ENCODE peak calls at places on chromosome 10, in seven cellular contexts. M is right lobe of liver, G is cardiac muscle cell, Y is lower lobe of right lung, N is pancreas, V is fibroblast of lung, P is MM.1S. S is an unnamed sample.

GRCh38 chr10:131949041-131949862 is 32.5 kb downstream of the BNIP3 start:
- DNase-seq in M (no peak), G (peak), Y (no peak), N (peak), V (no peak), P (no peak), S (no peak)

GRCh38 chr10:47402681-47403301 is 18.7 kb upstream of the ZNF488 start:
- DNase-seq in M (no peak), G (peak), Y (peak), N (no peak), V (peak), P (no peak), S (no peak)

GRCh38 chr10:111142082-111142481 is 65.3 kb downstream of the ADRA2A start:
- DNase-seq in M (no peak), G (no peak), Y (no peak), N (no peak), V (no peak), P (no peak), S (no peak)

GRCh38 chr10:109956454-109957091 is 33.3 kb upstream of the XPNPEP1 start:
- DNase-seq in M (no peak), G (peak), Y (no peak), N (peak), V (peak), P (peak), S (peak)

GRCh38 chr10:114309111-114309651 is 70.1 kb downstream of the VWA2 start:
- DNase-seq in M (no peak), G (peak), Y (no peak), N (no peak), V (peak), P (no peak), S (no peak)

GRCh38 chr10:119517235-119518141 is 25.0 kb downstream of the RGS10 start:
- DNase-seq in M (peak), G (peak), Y (peak), N (no peak), V (peak), P (no peak), S (no peak)

GRCh38 chr10:18205098-18205834 is 65.0 kb downstream of the CACNB2 start:
- DNase-seq in M (no peak), G (no peak), Y (no peak), N (no peak), V (peak), P (no peak), S (no peak)

GRCh38 chr10:43225787-43226153 is 41.1 kb downstream of the RASGEF1A start:
- DNase-seq in M (peak), G (no peak), Y (peak), N (no peak), V (no peak), P (no peak), S (no peak)

GRCh38 chr10:819326-819725 is 112.2 kb downstream of the LARP4B start:
- DNase-seq in M (no peak), G (peak), Y (no peak), N (no peak), V (peak), P (no peak), S (no peak)

GRCh38 chr10:45627412-45628048 is 45.0 kb downstream of the ZFAND4 start:
- DNase-seq in M (peak), G (peak), Y (no peak), N (peak), V (no peak), P (no peak), S (no peak)

GRCh38 chr10:129772472-129773358 is 191.4 kb downstream of the EBF3 start:
- DNase-seq in M (peak), G (no peak), Y (peak), N (no peak), V (no peak), P (no peak), S (no peak)

GRCh38 chr10:6399241-6399701 is 180.8 kb downstream of the PRKCQ start:
- DNase-seq in M (peak), G (no peak), Y (no peak), N (no peak), V (peak), P (no peak), S (no peak)

GRCh38 chr10:76430330-76430729 is 998.9 kb downstream of the LRMDA start:
- DNase-seq in M (no peak), G (no peak), Y (no peak), N (no peak), V (peak), P (no peak), S (no peak)

GRCh38 chr10:116316533-116316932 is 7.7 kb upstream of the CCDC172 start:
- DNase-seq in M (no peak), G (no peak), Y (no peak), N (no peak), V (peak), P (peak), S (no peak)

GRCh38 chr10:72830625-72831024 is 62.9 kb upstream of the OIT3 start:
- DNase-seq in M (no peak), G (no peak), Y (no peak), N (no peak), V (no peak), P (no peak), S (no peak)

GRCh38 chr10:93703066-93703465 is 674 bp upstream of the FRA10AC1 start:
- DNase-seq in M (no peak), G (peak), Y (no peak), N (no peak), V (peak), P (no peak), S (no peak)

GRCh38 chr10:103069453-103070331 is 123.4 kb downstream of the NT5C2 start:
- DNase-seq in M (peak), G (peak), Y (peak), N (peak), V (peak), P (peak), S (peak)

GRCh38 chr10:28253174-28253783 is 49.6 kb downstream of the MPP7 start:
- DNase-seq in M (no peak), G (no peak), Y (no peak), N (no peak), V (peak), P (no peak), S (no peak)

GRCh38 chr10:14382022-14382421 is 51.3 kb upstream of the FRMD4A start:
- DNase-seq in M (no peak), G (no peak), Y (no peak), N (no peak), V (peak), P (peak), S (peak)

GRCh38 chr10:6579904-6580278 is at the start of gene PRKCQ:
- DNase-seq in M (peak), G (peak), Y (peak), N (no peak), V (peak), P (no peak), S (no peak)

GRCh38 chr10:91974960-91975359 is 51.4 kb downstream of the BTAF1 start:
- DNase-seq in M (no peak), G (peak), Y (no peak), N (no peak), V (peak), P (no peak), S (no peak)

GRCh38 chr10:128481152-128481551 is 354.9 kb upstream of the MKI67 start:
- DNase-seq in M (no peak), G (no peak), Y (peak), N (no peak), V (no peak), P (no peak), S (no peak)

GRCh38 chr10:58998924-58999713 is 177.3 kb upstream of the PHYHIPL start:
- DNase-seq in M (peak), G (peak), Y (no peak), N (peak), V (peak), P (no peak), S (no peak)

GRCh38 chr10:68598978-68599753 is 39.0 kb downstream of the TET1 start:
- DNase-seq in M (no peak), G (peak), Y (no peak), N (peak), V (peak), P (no peak), S (no peak)

GRCh38 chr10:30542001-30542861 is 87.3 kb downstream of the LYZL2 start:
- DNase-seq in M (no peak), G (peak), Y (no peak), N (no peak), V (no peak), P (no peak), S (no peak)

GRCh38 chr10:98217793-98218192 is 50.2 kb downstream of the LOXL4 start:
- DNase-seq in M (no peak), G (no peak), Y (no peak), N (no peak), V (no peak), P (no peak), S (no peak)

GRCh38 chr10:22823109-22823508 is 104.7 kb upstream of the ARMC3 start:
- DNase-seq in M (no peak), G (peak), Y (no peak), N (no peak), V (peak), P (no peak), S (no peak)

GRCh38 chr10:44994752-44995530 is 5.8 kb upstream of the ZNF22 start:
- DNase-seq in M (no peak), G (no peak), Y (no peak), N (peak), V (no peak), P (no peak), S (no peak)

GRCh38 chr10:118238573-118239240 is 103.4 kb downstream of the FAM204A start:
- DNase-seq in M (no peak), G (peak), Y (no peak), N (no peak), V (peak), P (no peak), S (no peak)

GRCh38 chr10:34506773-34507172 is 308.3 kb downstream of the PARD3 start:
- DNase-seq in M (no peak), G (no peak), Y (no peak), N (no peak), V (no peak), P (no peak), S (no peak)

GRCh38 chr10:6694447-6695155 is 114.5 kb upstream of the PRKCQ start:
- DNase-seq in M (no peak), G (no peak), Y (no peak), N (no peak), V (peak), P (no peak), S (no peak)

GRCh38 chr10:16440396-16441105 is 3.7 kb downstream of the PTER start:
- DNase-seq in M (peak), G (peak), Y (no peak), N (peak), V (peak), P (no peak), S (no peak)

GRCh38 chr10:133141144-133141962 is 18.7 kb upstream of the KNDC1 start:
- DNase-seq in M (no peak), G (no peak), Y (peak), N (no peak), V (no peak), P (no peak), S (no peak)

GRCh38 chr10:52578871-52579405 is 193.6 kb downstream of the MBL2 start:
- DNase-seq in M (no peak), G (peak), Y (no peak), N (no peak), V (peak), P (no peak), S (no peak)

GRCh38 chr10:48739141-48739540 is 54.5 kb downstream of the WDFY4 start:
- DNase-seq in M (no peak), G (no peak), Y (no peak), N (no peak), V (no peak), P (no peak), S (no peak)

GRCh38 chr10:89207181-89207800 is at the start of gene CH25H:
- DNase-seq in M (peak), G (peak), Y (peak), N (peak), V (peak), P (peak), S (no peak)
- H3K27ac ChIP-seq in M (peak), G (no peak), Y (peak), N (peak), V (peak), P (no peak), S (no peak)

GRCh38 chr10:51472154-51472553 is 227.2 kb downstream of the CSTF2T start:
- DNase-seq in M (no peak), G (no peak), Y (no peak), N (no peak), V (no peak), P (no peak), S (no peak)

GRCh38 chr10:51469666-51470065 is 229.7 kb downstream of the CSTF2T start:
- DNase-seq in M (no peak), G (no peak), Y (no peak), N (no peak), V (no peak), P (no peak), S (no peak)

GRCh38 chr10:51468424-51468823 is 231.0 kb downstream of the CSTF2T start:
- DNase-seq in M (no peak), G (no peak), Y (no peak), N (no peak), V (peak), P (no peak), S (no peak)

DNA sequence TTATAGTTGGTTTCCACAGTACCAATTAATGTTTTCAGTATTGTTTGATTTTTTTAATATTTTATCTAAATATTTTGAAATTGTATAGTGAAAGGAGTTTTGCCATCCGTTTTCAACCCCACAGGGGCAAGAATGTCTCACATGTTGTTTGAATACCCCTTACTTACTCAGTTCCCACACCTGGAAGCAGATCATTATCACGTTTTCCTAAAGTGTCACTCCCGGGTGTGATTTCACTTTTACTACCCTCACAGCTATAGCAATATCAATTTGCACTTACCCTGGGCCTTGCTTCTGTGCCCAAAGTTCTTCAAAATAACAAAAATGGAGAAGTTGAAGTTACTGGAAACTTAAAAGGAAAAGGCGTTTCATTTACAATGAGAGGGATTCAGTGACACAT is 228.1 kb downstream of the CSTF2T start:
- DNase-seq in M (no peak), G (no peak), Y (no peak), N (no peak), V (no peak), P (no peak), S (no peak)
- TF ChIP-seq CTCF in M (no peak), G (no peak), Y (no peak), N (no peak), V (no peak), P (no peak), S (no peak)

GRCh38 chr10:10293431-10293830 is 724.2 kb upstream of the CELF2 start:
- DNase-seq in M (no peak), G (peak), Y (no peak), N (no peak), V (no peak), P (no peak), S (no peak)
- H3K4me3 ChIP-seq in M (no peak), G (no peak), Y (no peak), N (no peak), V (no peak), P (no peak), S (no peak)

GRCh38 chr10:121613456-121613855 is 15.2 kb upstream of the FGFR2 start:
- DNase-seq in M (no peak), G (no peak), Y (no peak), N (no peak), V (no peak), P (no peak), S (no peak)

GRCh38 chr10:121615401-121615800 is 17.2 kb upstream of the FGFR2 start:
- DNase-seq in M (no peak), G (peak), Y (no peak), N (no peak), V (no peak), P (no peak), S (no peak)

GRCh38 chr10:121616291-121616690 is 18.0 kb upstream of the FGFR2 start:
- DNase-seq in M (no peak), G (no peak), Y (no peak), N (no peak), V (no peak), P (no peak), S (no peak)

GRCh38 chr10:121615862-121616261 is 17.6 kb upstream of the FGFR2 start:
- DNase-seq in M (no peak), G (no peak), Y (no peak), N (no peak), V (no peak), P (no peak), S (no peak)

GRCh38 chr10:121614746-121615145 is 16.5 kb upstream of the FGFR2 start:
- DNase-seq in M (no peak), G (no peak), Y (no peak), N (no peak), V (no peak), P (no peak), S (no peak)
- H3K27ac ChIP-seq in M (no peak), G (no peak), Y (no peak), N (no peak), V (no peak), P (no peak), S (no peak)

DNA sequence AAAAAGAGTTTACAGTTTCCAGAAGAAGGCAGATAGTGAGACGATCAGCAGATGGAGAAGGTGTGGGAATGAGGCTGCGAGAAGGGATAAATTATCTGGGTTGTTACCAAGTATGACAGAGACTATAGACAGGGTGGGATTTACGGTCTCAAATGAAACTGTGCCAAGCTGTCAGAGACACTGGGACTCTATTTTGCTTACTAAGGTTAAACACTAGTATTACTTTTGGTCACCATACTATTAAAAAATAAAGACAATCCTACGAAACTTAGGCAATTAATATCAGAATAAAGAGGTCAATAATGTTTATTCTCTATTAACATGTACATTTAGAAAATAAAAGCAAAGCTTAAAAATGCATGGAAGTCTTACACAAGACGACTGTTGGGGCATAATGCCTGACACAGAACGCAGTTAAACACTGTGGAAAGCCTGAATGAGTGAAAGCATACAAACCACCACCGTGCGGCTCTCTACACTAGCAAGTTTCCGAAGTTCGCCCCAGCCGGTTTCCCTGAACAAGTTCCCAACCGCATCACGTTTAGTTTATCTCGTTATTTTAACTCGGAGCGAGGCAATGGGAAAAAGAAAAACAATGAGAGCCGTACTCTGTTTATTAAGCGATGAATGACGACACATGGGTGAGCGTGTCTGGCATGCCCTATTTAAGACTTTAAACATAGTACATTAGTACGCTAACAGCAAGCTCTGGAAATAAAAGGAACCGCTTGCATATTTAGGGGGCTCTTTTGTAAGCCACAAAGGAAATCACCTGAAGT is 911 bp upstream of the CC2D2B start:
- DNase-seq in M (peak), G (peak), Y (peak), N (peak), V (peak), P (peak), S (peak)
- TF ChIP-seq CTCF in M (no peak), G (peak), Y (no peak), N (no peak), V (peak), P (peak), S (no peak)

DNA sequence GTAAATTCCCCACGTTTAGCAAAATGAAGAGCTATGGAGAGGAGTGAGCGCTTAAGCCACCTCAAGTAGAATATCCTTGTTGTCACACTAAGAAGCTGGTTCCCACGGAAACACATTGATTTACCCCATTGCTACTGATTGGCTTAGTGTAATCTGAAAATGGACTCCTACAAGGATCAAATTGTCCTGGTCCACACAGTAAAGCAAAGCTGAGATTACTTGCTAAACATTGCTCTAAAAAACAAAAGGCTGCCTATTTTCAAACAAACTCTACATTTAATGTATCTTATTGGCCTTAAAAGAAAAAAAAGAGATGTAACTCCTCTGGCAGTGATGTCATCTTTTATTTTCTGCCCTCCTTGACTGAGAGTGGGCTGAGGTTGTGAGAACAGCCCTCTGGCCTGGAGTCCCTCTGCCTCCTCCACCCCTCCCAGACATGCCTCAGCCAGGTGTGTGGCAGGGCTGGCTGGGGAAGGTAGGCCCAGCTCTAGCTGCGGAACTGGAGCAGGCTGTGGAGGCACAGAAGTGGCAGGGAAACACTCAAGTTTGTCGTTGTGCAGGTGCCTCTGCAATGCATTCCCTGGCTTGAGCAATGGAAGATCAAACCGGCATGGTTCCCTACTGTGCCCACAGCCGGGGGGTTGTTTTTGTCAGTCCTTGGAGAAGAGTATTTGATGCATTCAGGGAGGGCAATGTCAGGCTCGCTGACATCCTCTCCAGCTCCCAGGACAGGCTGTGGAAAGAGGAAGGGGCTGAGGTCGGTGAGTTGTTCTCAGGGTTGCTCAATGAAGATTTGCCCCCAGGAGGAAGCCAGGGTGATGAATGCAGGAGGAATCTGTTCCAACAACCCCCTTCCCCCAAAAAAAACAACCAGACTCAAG is 9.1 kb downstream of the KLF6 start:
- DNase-seq in M (peak), G (peak), Y (no peak), N (no peak), V (peak), P (no peak), S (no peak)
- H3K4me3 ChIP-seq in M (no peak), G (no peak), Y (no peak), N (no peak), V (no peak), P (no peak), S (no peak)

GRCh38 chr10:11317936-11318670 is 293.3 kb downstream of the USP6NL start:
- DNase-seq in M (no peak), G (no peak), Y (no peak), N (no peak), V (no peak), P (no peak), S (no peak)
- H3K27ac ChIP-seq in M (no peak), G (peak), Y (no peak), N (no peak), V (no peak), P (no peak), S (no peak)

GRCh38 chr10:62379394-62379793 is 5.2 kb downstream of the ZNF365 start:
- DNase-seq in M (no peak), G (no peak), Y (no peak), N (no peak), V (no peak), P (no peak), S (no peak)
- TF ChIP-seq CTCF in M (no peak), G (no peak), Y (no peak), N (no peak), V (no peak), P (no peak), S (no peak)

GRCh38 chr10:20369863-20370736 is 527.0 kb downstream of the NEBL start:
- DNase-seq in M (no peak), G (no peak), Y (no peak), N (no peak), V (no peak), P (no peak), S (no peak)

GRCh38 chr10:20372748-20373147 is 524.4 kb downstream of the NEBL start:
- DNase-seq in M (no peak), G (no peak), Y (no peak), N (no peak), V (no peak), P (no peak), S (no peak)
- H3K4me3 ChIP-seq in M (no peak), G (no peak), Y (no peak), N (no peak), V (no peak), P (no peak), S (no peak)

S was measured in CD8-positive, alpha-beta T cell.